ENCODE peak calls at places on chromosomes 1 and 21, in six cellular contexts. H is IMR-90, W is H9, N is mesenchymal stem cell, S is H1, Z is trophoblast cell. M is an unnamed sample.

GRCh38 chr1:29653886-29654450 is 417.6 kb downstream of the PTPRU start:
- DNase-seq in H (no peak), W (peak; percentile 8), N (no peak), S (no peak), Z (no peak), M (no peak)

GRCh38 chr1:143698016-143698415 is 273.8 kb downstream of the FAM72C start:
- DNase-seq in H (no peak), W (no peak), N (no peak), S (peak; percentile 73), Z (no peak), M (peak; percentile 26)

GRCh38 chr1:173867141-173867752 is 542 bp downstream of the GAS5 start:
- DNase-seq in H (no peak), W (peak; percentile 29), N (no peak), S (no peak), Z (peak; percentile 49), M (no peak)

GRCh38 chr1:42334240-42335049 is 590 bp downstream of the FOXJ3 start:
- DNase-seq in H (peak; percentile 43), W (peak; percentile 72), N (peak; percentile 78), S (peak; percentile 78), Z (peak; percentile 68), M (peak; percentile 58)

GRCh38 chr1:36203554-36204346 is 20.5 kb upstream of the THRAP3 start:
- DNase-seq in H (peak; percentile 52), W (peak; percentile 43), N (peak; percentile 61), S (peak; percentile 54), Z (no peak), M (no peak)

GRCh38 chr1:91609571-91609970 is 108.9 kb downstream of the CDC7 start:
- DNase-seq in H (peak; percentile 77), W (no peak), N (peak; percentile 38), S (no peak), Z (peak; percentile 90), M (no peak)

GRCh38 chr1:114492978-114493377 is 18.0 kb downstream of the TRIM33 start:
- DNase-seq in H (no peak), W (no peak), N (no peak), S (no peak), Z (no peak), M (no peak)

GRCh38 chr1:170698711-170699275 is 34.9 kb downstream of the PRRX1 start:
- DNase-seq in H (peak; percentile 57), W (no peak), N (no peak), S (no peak), Z (no peak), M (peak; percentile 6)

GRCh38 chr1:150995896-150996295 is 10.8 kb downstream of the MINDY1 start:
- DNase-seq in H (no peak), W (peak; percentile 62), N (peak; percentile 70), S (peak; percentile 81), Z (peak; percentile 75), M (no peak)

DNA sequence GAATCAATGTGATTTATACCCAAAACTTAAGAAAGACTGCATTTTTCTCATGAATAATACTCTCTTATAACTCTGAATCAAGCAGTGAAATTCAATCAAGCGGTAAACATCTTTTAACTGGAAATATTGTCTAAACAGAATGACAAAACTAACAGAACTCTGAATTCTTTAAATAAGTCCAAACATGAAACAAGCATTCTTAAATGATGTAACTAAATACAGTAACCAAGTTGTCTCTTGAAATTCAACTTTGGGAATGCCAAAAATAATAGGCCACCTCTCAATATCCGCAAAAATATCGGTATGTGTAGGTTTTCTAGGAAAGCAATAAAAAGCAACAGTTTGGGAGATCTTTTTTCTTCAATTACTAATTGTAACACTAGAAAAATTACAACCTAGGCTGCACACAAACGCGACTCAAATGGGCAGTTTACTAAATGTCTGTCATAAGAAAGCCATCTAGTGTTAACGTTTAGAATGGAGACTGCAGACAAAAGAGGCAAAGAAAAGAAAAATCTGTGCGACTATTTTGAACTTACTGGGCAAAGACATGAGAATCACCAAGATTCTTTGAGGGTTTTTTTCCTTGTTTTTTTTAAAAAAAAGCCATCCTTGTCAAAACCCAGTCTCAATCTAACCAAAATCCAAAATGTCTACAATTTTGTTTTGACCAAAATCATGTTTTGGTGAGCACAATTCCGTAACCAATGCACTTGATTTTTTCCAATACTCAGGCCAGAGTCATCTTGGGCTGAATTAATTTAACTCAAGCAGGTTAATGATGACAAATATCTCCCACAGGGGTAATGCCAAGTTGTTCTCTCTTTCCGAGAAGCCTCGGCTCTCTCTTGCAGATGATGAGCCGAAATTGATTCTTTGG is 1.4 kb downstream of the SIPA1L2 start:
- DNase-seq in H (peak; percentile 52), W (no peak), N (peak; percentile 73), S (no peak), Z (peak; percentile 47), M (no peak)
- H3K14ac ChIP-seq in H (no peak overlapping the region), W (no peak overlapping the region), N (no peak overlapping the region), S (no peak overlapping the region), Z (no peak overlapping the region), M (no peak overlapping the region)

DNA sequence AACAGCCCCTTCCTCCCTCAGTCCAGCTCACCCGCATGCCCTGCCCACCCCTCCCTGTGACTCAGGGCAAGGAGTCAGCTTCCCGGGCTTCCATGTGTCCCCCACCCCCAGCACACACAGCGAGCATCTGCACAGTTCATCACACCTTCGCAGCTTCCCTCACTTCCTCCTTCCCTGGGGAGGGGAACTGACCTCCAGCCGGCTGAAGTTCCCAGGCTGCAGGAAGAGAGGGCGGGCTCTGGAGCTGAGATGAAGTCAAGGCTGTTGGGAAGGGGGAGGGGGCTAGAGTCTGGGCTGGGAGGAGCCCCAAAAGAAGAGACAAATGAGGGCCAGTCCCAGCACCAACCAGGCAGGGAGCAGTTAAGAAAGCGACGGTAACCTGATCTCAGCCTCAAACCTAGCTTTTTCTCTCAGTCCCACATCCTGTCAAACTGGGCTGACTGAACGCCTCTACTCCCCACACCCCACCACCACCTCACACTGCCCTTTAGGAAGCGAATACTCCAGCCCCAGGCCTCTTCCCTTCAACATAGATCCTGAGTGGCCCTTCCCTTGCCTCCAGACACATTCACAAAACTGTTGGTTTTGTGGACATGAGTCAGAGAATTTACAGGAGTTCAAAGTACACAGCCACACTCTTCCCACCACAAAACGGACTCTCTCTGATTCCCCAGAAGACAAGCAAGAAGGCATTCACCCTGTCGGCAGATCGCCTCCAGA is 1.9 kb downstream of the RHOC start:
- DNase-seq in H (peak; percentile 96), W (peak; percentile 97), N (peak; percentile 98), S (peak; percentile 82), Z (peak; percentile 77), M (peak; percentile 83)
- H2AK5ac ChIP-seq in H (peak overlapping the region; percentile 88), W (no peak overlapping the region), N (peak overlapping the region; percentile 16), S (no peak overlapping the region), Z (peak overlapping the region; percentile 72), M (peak overlapping the region; percentile 91)

GRCh38 chr1:33898933-33899332 is 35.1 kb downstream of the HMGB4 start:
- DNase-seq in H (no peak), W (no peak), N (no peak), S (no peak), Z (no peak), M (no peak)

GRCh38 chr1:33905241-33905640 is 41.4 kb downstream of the HMGB4 start:
- DNase-seq in H (no peak), W (no peak), N (no peak), S (no peak), Z (no peak), M (no peak)

GRCh38 chr1:33902486-33903209 is 38.8 kb downstream of the HMGB4 start:
- DNase-seq in H (no peak), W (no peak), N (no peak), S (no peak), Z (no peak), M (no peak)

GRCh38 chr1:33899746-33900145 is 35.9 kb downstream of the HMGB4 start:
- DNase-seq in H (no peak), W (no peak), N (no peak), S (no peak), Z (no peak), M (no peak)

GRCh38 chr1:33903210-33903589 is 39.3 kb downstream of the HMGB4 start:
- DNase-seq in H (no peak), W (no peak), N (no peak), S (no peak), Z (no peak), M (no peak)
- H3K18ac ChIP-seq in H (no peak overlapping the region), W (no peak overlapping the region), N (no peak overlapping the region), S (no peak overlapping the region), Z (no peak overlapping the region), M (no peak overlapping the region)

DNA sequence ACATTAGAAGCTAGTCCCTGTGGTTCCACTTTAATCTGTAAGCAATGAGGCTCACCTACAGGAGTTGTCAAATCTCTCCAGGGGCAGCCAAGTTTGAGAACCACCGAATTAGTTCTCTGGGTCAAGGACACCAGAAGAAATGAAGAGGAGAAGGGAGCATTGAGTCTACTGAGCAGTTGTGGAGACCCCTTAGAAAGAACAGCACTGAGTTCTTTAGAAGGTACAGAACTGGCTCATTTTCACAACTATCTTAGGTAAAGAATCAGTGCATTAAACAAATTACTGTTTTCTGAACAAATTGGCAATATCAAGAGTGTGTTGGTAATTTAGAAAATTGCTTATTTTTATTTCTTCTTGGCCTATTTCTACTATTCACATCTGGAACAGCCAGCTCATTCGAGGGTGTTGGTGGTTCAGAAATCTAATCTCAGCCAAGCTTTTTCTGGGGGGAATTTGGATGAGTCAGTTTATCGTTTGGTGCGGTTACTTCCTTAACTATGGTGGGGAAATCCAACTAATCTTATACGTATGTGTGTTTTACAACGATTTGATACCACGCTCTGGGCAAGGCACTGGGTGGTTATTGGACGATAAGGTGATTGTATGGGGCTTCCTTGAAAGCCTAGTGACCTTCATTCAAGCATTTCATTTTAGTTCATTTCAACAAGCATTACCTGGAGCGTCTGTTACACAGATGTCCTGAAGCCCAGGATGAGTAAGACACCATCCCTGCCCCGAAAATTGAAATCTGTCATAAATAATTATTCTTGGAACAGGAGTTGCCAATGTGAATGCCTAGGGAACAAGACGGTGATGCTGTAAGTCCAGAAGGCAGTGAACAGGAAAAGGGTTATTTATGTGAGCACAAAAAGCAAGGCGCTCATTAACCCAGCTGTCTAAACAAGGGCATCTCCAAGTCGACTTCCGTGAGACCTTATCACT is 52.0 kb upstream of the TMPRSS2 start:
- DNase-seq in H (no peak), W (no peak), N (no peak), S (no peak), Z (no peak), M (no peak)
- H3K14ac ChIP-seq in H (no peak overlapping the region), W (no peak overlapping the region), N (no peak overlapping the region), S (no peak overlapping the region), Z (no peak overlapping the region), M (no peak overlapping the region)

GRCh38 chr1:204045430-204045829 is 27.5 kb upstream of the SOX13 start:
- DNase-seq in H (no peak), W (no peak), N (no peak), S (no peak), Z (no peak), M (no peak)
- H2AK5ac ChIP-seq in H (no peak overlapping the region), W (no peak overlapping the region), N (no peak overlapping the region), S (no peak overlapping the region), Z (no peak overlapping the region), M (no peak overlapping the region)

DNA sequence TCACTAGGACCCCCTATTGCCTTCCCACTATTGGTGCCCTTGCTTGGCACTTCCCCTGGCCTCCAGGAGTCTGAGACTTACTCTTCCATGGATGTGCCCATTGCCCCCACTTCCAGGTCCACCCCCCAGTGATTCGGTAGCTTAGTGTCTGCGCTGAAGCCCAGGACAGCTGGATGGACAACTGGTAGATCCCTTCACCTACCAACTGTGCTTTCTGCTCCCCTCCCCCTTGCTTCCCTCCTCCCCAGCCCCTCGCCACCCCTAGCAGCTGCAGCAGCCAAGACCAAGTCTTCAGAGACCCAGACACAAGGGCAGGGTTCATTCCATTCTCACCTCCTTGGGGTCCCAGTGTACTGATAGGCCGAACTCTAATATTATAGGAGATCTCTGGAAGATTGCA is 6.9 kb downstream of the LMNA start:
- DNase-seq in H (no peak), W (no peak), N (peak; percentile 52), S (no peak), Z (no peak), M (no peak)
- H3K18ac ChIP-seq in H (peak overlapping the region; percentile 25), W (no peak overlapping the region), N (peak overlapping the region; percentile 96), S (no peak overlapping the region), Z (peak overlapping the region; percentile 90), M (no peak overlapping the region)

GRCh38 chr1:8818325-8818775 is 910 bp upstream of the RERE start:
- DNase-seq in H (peak; percentile 82), W (no peak), N (peak; percentile 85), S (no peak), Z (peak; percentile 29), M (no peak)
- H3K14ac ChIP-seq in H (peak overlapping the region; percentile 16), W (no peak overlapping the region), N (no peak overlapping the region), S (no peak overlapping the region), Z (no peak overlapping the region), M (no peak overlapping the region)

M was measured in neuronal stem cell.